ENCODE peak calls at places on chromosomes 5 and 9, in four cellular contexts. E is bronchial epithelial cell, O is endothelial cell, F is skeletal muscle cell. V is an unnamed sample.

GRCh38 chr9:14532716-14533115 is 160.5 kb downstream of the ZDHHC21 start:
- DNase-seq in E (peak), O (no peak), F (no peak), V (no peak)

GRCh38 chr5:53031695-53032096 is 42.5 kb downstream of the ITGA2 start:
- DNase-seq in E (peak), O (no peak), F (peak), V (no peak)

GRCh38 chr9:120931278-120932085 is 4.9 kb upstream of the TRAF1 start:
- DNase-seq in E (peak), O (no peak), F (peak), V (no peak)

GRCh38 chr9:34540826-34541225 is 18.0 kb upstream of the ENHO start:
- DNase-seq in E (peak), O (no peak), F (peak), V (peak)

GRCh38 chr5:73438897-73439470 is 9.6 kb downstream of the FOXD1 start:
- DNase-seq in E (no peak), O (no peak), F (no peak), V (no peak)

GRCh38 chr5:16897284-16897704 is 38.8 kb downstream of the MYO10 start:
- DNase-seq in E (no peak), O (no peak), F (no peak), V (no peak)

GRCh38 chr5:134055015-134055414 is 50.2 kb upstream of the VDAC1 start:
- DNase-seq in E (no peak), O (no peak), F (no peak), V (no peak)

GRCh38 chr9:136171801-136172411 is 33.0 kb downstream of the LHX3 start:
- DNase-seq in E (no peak), O (no peak), F (no peak), V (no peak)

GRCh38 chr9:87910821-87911220 is 6.9 kb upstream of the SPATA31C1 start:
- DNase-seq in E (no peak), O (no peak), F (no peak), V (no peak)

GRCh38 chr9:14030350-14030823 is 283.6 kb downstream of the NFIB start:
- DNase-seq in E (peak), O (no peak), F (peak), V (peak)

GRCh38 chr5:79535477-79536192 is 21.7 kb upstream of the HOMER1 start:
- DNase-seq in E (no peak), O (no peak), F (no peak), V (no peak)

GRCh38 chr9:102035929-102036328 is 297.5 kb upstream of the GRIN3A start:
- DNase-seq in E (no peak), O (no peak), F (no peak), V (no peak)

GRCh38 chr5:141121563-141121962 is at the start of gene PCDHB4:
- DNase-seq in E (no peak), O (peak), F (no peak), V (peak)

GRCh38 chr9:36165766-36166149 is 3.4 kb upstream of the CCIN start:
- DNase-seq in E (no peak), O (no peak), F (no peak), V (no peak)

GRCh38 chr5:86971034-86971511 is 296.6 kb upstream of the RASA1 start:
- DNase-seq in E (peak), O (no peak), F (no peak), V (no peak)

GRCh38 chr5:163089926-163090325 is 347.5 kb upstream of the CCNG1 start:
- DNase-seq in E (no peak), O (no peak), F (no peak), V (no peak)

GRCh38 chr9:89428901-89429890 is 68.7 kb downstream of the SEMA4D start:
- DNase-seq in E (no peak), O (peak), F (no peak), V (no peak)

GRCh38 chr9:128610889-128611288 is 45.8 kb downstream of the DYNC2I2 start:
- DNase-seq in E (no peak), O (no peak), F (no peak), V (no peak)